ENCODE peak calls at places on chromosome 21, in eight cellular contexts. One of them, this sample, is unnamed. For H3K4me1, the result is how much of the 10 kb centered on the place peaks cover.

GRCh38 chr21:23160914-23161313 is 2162.7 kb downstream of the NCAM2 start:
- DNase-seq in A549: no peak
- DNase-seq in K562: no peak
- DNase-seq in prostate gland: no peak
- DNase-seq in right lobe of liver: no peak
- DNase-seq in body of pancreas: no peak
- DNase-seq in HCT116: no peak
- DNase-seq in uterus: no peak
- DNase-seq in this sample: no peak

GRCh38 chr21:36306872-36307534 is 13.0 kb upstream of the MORC3 start:
- DNase-seq in K562: no peak
- DNase-seq in HCT116: no peak
- DNase-seq in uterus: no peak
- DNase-seq in prostate gland: no peak
- DNase-seq in A549: no peak
- DNase-seq in body of pancreas: no peak
- DNase-seq in right lobe of liver: no peak
- DNase-seq in this sample: no peak

GRCh38 chr21:27802816-27803475 is 836.1 kb upstream of the ADAMTS5 start:
- DNase-seq in right lobe of liver: no peak
- DNase-seq in K562: peak
- DNase-seq in prostate gland: peak
- DNase-seq in body of pancreas: peak
- DNase-seq in uterus: peak
- DNase-seq in A549: peak
- DNase-seq in HCT116: no peak
- DNase-seq in this sample: no peak

GRCh38 chr21:35303085-35303484 is 254.0 kb upstream of the RUNX1 start:
- DNase-seq in uterus: no peak
- DNase-seq in body of pancreas: peak
- DNase-seq in prostate gland: no peak
- DNase-seq in A549: peak
- DNase-seq in HCT116: peak
- DNase-seq in K562: no peak
- DNase-seq in right lobe of liver: no peak
- DNase-seq in this sample: no peak

GRCh38 chr21:25456672-25457071 is 150.6 kb downstream of the MRPL39 start:
- DNase-seq in prostate gland: no peak
- DNase-seq in body of pancreas: peak
- DNase-seq in uterus: no peak
- DNase-seq in HCT116: no peak
- DNase-seq in K562: no peak
- DNase-seq in A549: no peak
- DNase-seq in right lobe of liver: no peak
- DNase-seq in this sample: no peak

GRCh38 chr21:31282095-31282709 is 61.9 kb downstream of the TIAM1 start:
- DNase-seq in right lobe of liver: no peak
- DNase-seq in body of pancreas: peak
- DNase-seq in K562: peak
- DNase-seq in HCT116: peak
- DNase-seq in prostate gland: no peak
- DNase-seq in uterus: no peak
- DNase-seq in A549: no peak
- DNase-seq in this sample: no peak

GRCh38 chr21:19461481-19462205 is 1058.1 kb upstream of the TMPRSS15 start:
- DNase-seq in right lobe of liver: no peak
- DNase-seq in K562: no peak
- DNase-seq in body of pancreas: no peak
- DNase-seq in uterus: no peak
- DNase-seq in prostate gland: no peak
- DNase-seq in HCT116: no peak
- DNase-seq in A549: no peak
- DNase-seq in this sample: no peak

GRCh38 chr21:16353764-16354163 is 624.0 kb downstream of the USP25 start:
- DNase-seq in A549: no peak
- DNase-seq in right lobe of liver: no peak
- DNase-seq in body of pancreas: no peak
- DNase-seq in prostate gland: no peak
- DNase-seq in K562: no peak
- DNase-seq in HCT116: no peak
- DNase-seq in uterus: no peak
- DNase-seq in this sample: no peak

GRCh38 chr21:35940074-35940927 is 120.0 kb downstream of the SETD4 start:
- DNase-seq in K562: peak
- DNase-seq in body of pancreas: peak
- DNase-seq in uterus: peak
- DNase-seq in A549: peak
- DNase-seq in right lobe of liver: no peak
- DNase-seq in HCT116: peak
- DNase-seq in prostate gland: peak
- DNase-seq in this sample: no peak

GRCh38 chr21:39631842-39632577 is 19.3 kb downstream of the B3GALT5 start:
- DNase-seq in A549: no peak
- DNase-seq in K562: no peak
- DNase-seq in prostate gland: no peak
- DNase-seq in HCT116: no peak
- DNase-seq in right lobe of liver: no peak
- DNase-seq in uterus: no peak
- DNase-seq in body of pancreas: no peak
- DNase-seq in this sample: no peak

GRCh38 chr21:41316641-41317392 is at the start of gene FAM3B:
- DNase-seq in body of pancreas: peak
- DNase-seq in uterus: no peak
- DNase-seq in A549: no peak
- DNase-seq in right lobe of liver: no peak
- DNase-seq in K562: no peak
- DNase-seq in prostate gland: no peak
- DNase-seq in HCT116: no peak
- DNase-seq in this sample: no peak

GRCh38 chr21:21963911-21964310 is 965.7 kb downstream of the NCAM2 start:
- DNase-seq in A549: no peak
- DNase-seq in uterus: no peak
- DNase-seq in body of pancreas: no peak
- DNase-seq in right lobe of liver: no peak
- DNase-seq in prostate gland: no peak
- DNase-seq in K562: no peak
- DNase-seq in HCT116: no peak
- DNase-seq in this sample: no peak

GRCh38 chr21:35395728-35396127 is 346.6 kb upstream of the RUNX1 start:
- DNase-seq in K562: no peak
- DNase-seq in right lobe of liver: no peak
- DNase-seq in HCT116: no peak
- DNase-seq in prostate gland: no peak
- DNase-seq in body of pancreas: no peak
- DNase-seq in uterus: no peak
- DNase-seq in A549: no peak
- DNase-seq in this sample: no peak

GRCh38 chr21:32306021-32306780 is 7.5 kb downstream of the MRAP start:
- DNase-seq in K562: peak
- DNase-seq in right lobe of liver: no peak
- DNase-seq in body of pancreas: no peak
- DNase-seq in uterus: no peak
- DNase-seq in A549: peak
- DNase-seq in prostate gland: no peak
- DNase-seq in HCT116: no peak
- DNase-seq in this sample: no peak

GRCh38 chr21:30234643-30235042 is 18.7 kb upstream of the CLDN8 start:
- DNase-seq in right lobe of liver: no peak
- DNase-seq in uterus: no peak
- DNase-seq in HCT116: no peak
- DNase-seq in K562: no peak
- DNase-seq in A549: no peak
- DNase-seq in body of pancreas: no peak
- DNase-seq in prostate gland: no peak
- DNase-seq in this sample: no peak

GRCh38 chr21:23475518-23476189 is 2131.6 kb downstream of the MRPL39 start:
- DNase-seq in uterus: no peak
- DNase-seq in prostate gland: no peak
- DNase-seq in K562: no peak
- DNase-seq in HCT116: no peak
- DNase-seq in body of pancreas: no peak
- DNase-seq in right lobe of liver: no peak
- DNase-seq in A549: no peak
- DNase-seq in this sample: no peak

GRCh38 chr21:36135391-36136094 is 664 bp downstream of the CBR3 start:
- DNase-seq in uterus: peak
- DNase-seq in A549: peak
- DNase-seq in prostate gland: peak
- DNase-seq in HCT116: no peak
- DNase-seq in right lobe of liver: no peak
- DNase-seq in body of pancreas: peak
- DNase-seq in K562: peak
- DNase-seq in this sample: peak

GRCh38 chr21:38913120-38913975 is 107.6 kb downstream of the ETS2 start:
- DNase-seq in prostate gland: peak
- DNase-seq in right lobe of liver: peak
- DNase-seq in A549: peak
- DNase-seq in HCT116: peak
- DNase-seq in body of pancreas: peak
- DNase-seq in uterus: peak
- DNase-seq in K562: peak
- DNase-seq in this sample: peak

GRCh38 chr21:45132841-45133573 is 58.6 kb downstream of the ADARB1 start:
- DNase-seq in body of pancreas: no peak
- DNase-seq in K562: no peak
- DNase-seq in uterus: peak
- DNase-seq in prostate gland: peak
- DNase-seq in HCT116: no peak
- DNase-seq in A549: no peak
- DNase-seq in right lobe of liver: no peak
- DNase-seq in this sample: no peak
- TF ChIP-seq POLR2A in body of pancreas: no peak
- TF ChIP-seq POLR2A in K562: no peak
- TF ChIP-seq POLR2A in uterus: no peak
- TF ChIP-seq POLR2A in prostate gland: no peak
- TF ChIP-seq POLR2A in HCT116: no peak
- TF ChIP-seq POLR2A in A549: no peak
- TF ChIP-seq POLR2A in right lobe of liver: no peak
- TF ChIP-seq POLR2A in this sample: no peak

GRCh38 chr21:37870229-37870628 is 46.0 kb downstream of the KCNJ6 start:
- DNase-seq in right lobe of liver: no peak
- DNase-seq in K562: no peak
- DNase-seq in A549: no peak
- DNase-seq in prostate gland: no peak
- DNase-seq in uterus: no peak
- DNase-seq in body of pancreas: no peak
- DNase-seq in HCT116: no peak
- DNase-seq in this sample: no peak
- H3K4me1 ChIP-seq in right lobe of liver: under half
- H3K4me1 ChIP-seq in K562: under half
- H3K4me1 ChIP-seq in A549: under half
- H3K4me1 ChIP-seq in prostate gland: under half
- H3K4me1 ChIP-seq in uterus: under half
- H3K4me1 ChIP-seq in body of pancreas: under half
- H3K4me1 ChIP-seq in HCT116: under half
- H3K4me1 ChIP-seq in this sample: under half

DNA sequence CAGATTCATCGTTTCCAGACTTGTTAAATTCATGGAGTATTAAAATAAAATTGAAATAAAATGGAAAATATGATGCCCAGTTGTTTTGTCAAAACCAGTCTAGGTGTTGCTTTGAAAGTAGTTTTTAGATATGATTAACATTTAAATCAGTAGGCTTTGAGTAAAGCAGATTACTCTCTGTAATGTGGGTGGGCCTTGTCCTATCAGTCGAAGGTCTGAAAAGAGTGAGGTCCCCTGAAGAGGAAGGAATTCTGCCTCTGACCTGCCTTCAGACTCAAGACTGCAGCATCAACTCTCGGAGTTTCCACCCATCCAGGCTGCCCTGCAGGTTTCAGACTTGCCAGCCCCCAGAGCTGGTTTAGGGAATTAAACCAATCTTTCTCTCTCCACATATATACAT is 36.2 kb downstream of the C21orf91 start:
- DNase-seq in K562: no peak
- DNase-seq in prostate gland: no peak
- DNase-seq in A549: no peak
- DNase-seq in body of pancreas: no peak
- DNase-seq in right lobe of liver: no peak
- DNase-seq in uterus: no peak
- DNase-seq in HCT116: no peak
- DNase-seq in this sample: no peak
- H3K27ac ChIP-seq in K562: no peak
- H3K27ac ChIP-seq in prostate gland: no peak
- H3K27ac ChIP-seq in A549: no peak
- H3K27ac ChIP-seq in body of pancreas: no peak
- H3K27ac ChIP-seq in right lobe of liver: no peak
- H3K27ac ChIP-seq in uterus: no peak
- H3K27ac ChIP-seq in HCT116: no peak
- H3K27ac ChIP-seq in this sample: no peak

GRCh38 chr21:44329086-44329889 is 9.9 kb downstream of the CFAP410 start:
- DNase-seq in body of pancreas: no peak
- DNase-seq in A549: no peak
- DNase-seq in HCT116: no peak
- DNase-seq in K562: no peak
- DNase-seq in prostate gland: no peak
- DNase-seq in uterus: no peak
- DNase-seq in right lobe of liver: no peak
- DNase-seq in this sample: no peak

GRCh38 chr21:44329971-44330681 is 9.1 kb downstream of the CFAP410 start:
- DNase-seq in K562: no peak
- DNase-seq in body of pancreas: no peak
- DNase-seq in prostate gland: no peak
- DNase-seq in uterus: no peak
- DNase-seq in HCT116: no peak
- DNase-seq in right lobe of liver: no peak
- DNase-seq in A549: no peak
- DNase-seq in this sample: no peak

GRCh38 chr21:44326716-44327602 is 12.2 kb downstream of the CFAP410 start:
- DNase-seq in K562: no peak
- DNase-seq in uterus: no peak
- DNase-seq in prostate gland: no peak
- DNase-seq in HCT116: no peak
- DNase-seq in A549: no peak
- DNase-seq in body of pancreas: no peak
- DNase-seq in right lobe of liver: no peak
- DNase-seq in this sample: no peak

GRCh38 chr21:44327603-44327974 is 11.6 kb downstream of the CFAP410 start:
- DNase-seq in A549: no peak
- DNase-seq in prostate gland: no peak
- DNase-seq in K562: no peak
- DNase-seq in HCT116: no peak
- DNase-seq in uterus: no peak
- DNase-seq in body of pancreas: no peak
- DNase-seq in right lobe of liver: no peak
- DNase-seq in this sample: no peak

DNA sequence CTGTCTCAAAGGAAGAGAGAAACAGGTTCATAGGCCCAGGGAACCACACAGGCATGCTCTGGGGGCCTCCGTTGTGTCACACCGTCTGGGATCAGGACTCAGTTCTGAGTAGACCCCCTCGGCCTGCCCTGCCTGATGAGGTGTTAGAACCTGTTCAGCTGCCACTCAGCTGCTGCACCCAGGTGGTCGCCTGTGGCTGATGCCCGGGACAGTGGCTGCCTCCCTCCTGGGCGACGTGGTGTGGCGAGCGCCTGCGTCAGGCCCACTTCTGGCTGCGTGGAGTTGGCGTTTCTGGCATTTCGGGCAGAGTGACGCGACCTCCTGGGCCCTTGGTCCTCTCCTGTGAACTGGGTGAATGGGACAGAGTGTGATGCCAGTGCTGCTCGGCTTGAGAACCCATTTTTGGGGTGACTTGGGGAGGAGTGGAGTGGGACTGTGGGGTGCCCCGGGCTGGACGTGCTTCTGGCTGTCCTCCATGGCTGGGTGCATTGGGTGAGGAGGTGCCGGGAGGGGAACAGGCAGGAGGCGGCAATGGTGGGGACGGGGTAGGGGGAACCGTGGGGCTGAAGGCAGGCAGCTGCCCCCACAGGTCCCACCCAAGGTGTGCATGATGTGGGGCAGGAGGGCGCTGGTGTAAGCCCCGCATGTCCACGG is 10.8 kb downstream of the CFAP410 start:
- DNase-seq in body of pancreas: no peak
- DNase-seq in uterus: no peak
- DNase-seq in right lobe of liver: no peak
- DNase-seq in HCT116: no peak
- DNase-seq in prostate gland: no peak
- DNase-seq in K562: no peak
- DNase-seq in A549: no peak
- DNase-seq in this sample: no peak
- TF ChIP-seq POLR2A in body of pancreas: no peak
- TF ChIP-seq POLR2A in uterus: no peak
- TF ChIP-seq POLR2A in right lobe of liver: no peak
- TF ChIP-seq POLR2A in HCT116: no peak
- TF ChIP-seq POLR2A in prostate gland: no peak
- TF ChIP-seq POLR2A in K562: peak
- TF ChIP-seq POLR2A in A549: no peak
- TF ChIP-seq POLR2A in this sample: no peak

This sample was measured in breast epithelium.